ENCODE peak calls at places on chromosomes 13 and 19, in nine cellular contexts. L is lower leg skin; J is choroid plexus epithelial cell; E is NCI-H2107; P is cardiac muscle cell; Q is stimulated activated CD4-positive, alpha-beta T cell treated with anti-CD3 and anti-CD28 coated beads, Interleukin-4, amount 100 ng/mL, for 48 hours; F is EH; D is non-pigmented ciliary epithelial cell; R is GM23338. T is an unnamed sample.

GRCh38 chr13:27482996-27483395 is 32.6 kb upstream of the MTIF3 start:
- DNase-seq in L (peak; percentile 26), J (no peak), E (no peak), P (no peak), Q (no peak), F (no peak), D (no peak), R (no peak), T (no peak)

GRCh38 chr13:113401452-113402415 is 37.8 kb upstream of the GRTP1 start:
- DNase-seq in L (peak; percentile 81), J (no peak), E (no peak), P (no peak), Q (no peak), F (no peak), D (no peak), R (no peak), T (no peak)

GRCh38 chr13:96238861-96239260 is 149.0 kb downstream of the HS6ST3 start:
- DNase-seq in L (no peak), J (no peak), E (no peak), P (no peak), Q (no peak), F (no peak), D (no peak), R (no peak), T (no peak)

GRCh38 chr19:44111910-44112463 is 1.2 kb upstream of the ZNF225 start:
- DNase-seq in L (no peak), J (peak; percentile 96), E (no peak), P (peak; percentile 93), Q (no peak), F (peak; percentile 84), D (peak; percentile 76), R (peak; percentile 96), T (no peak)

GRCh38 chr13:30045916-30046704 is 195.7 kb upstream of the UBL3 start:
- DNase-seq in L (no peak), J (peak; percentile 37), E (no peak), P (peak; percentile 27), Q (no peak), F (peak; percentile 91), D (peak; percentile 88), R (no peak), T (no peak)

GRCh38 chr19:55179570-55180484 is at the start of gene SYT5:
- DNase-seq in L (no peak), J (peak; percentile 31), E (no peak), P (peak; percentile 42), Q (peak; percentile 62), F (peak; percentile 46), D (no peak), R (peak; percentile 74), T (peak; percentile 36)

GRCh38 chr13:108342369-108343289 is 73.1 kb downstream of the TNFSF13B start:
- DNase-seq in L (no peak), J (peak; percentile 78), E (no peak), P (peak; percentile 42), Q (no peak), F (peak; percentile 24), D (no peak), R (peak; percentile 65), T (no peak)

GRCh38 chr13:39909634-39910033 is 254.2 kb downstream of the COG6 start:
- DNase-seq in L (no peak), J (no peak), E (no peak), P (no peak), Q (no peak), F (no peak), D (no peak), R (no peak), T (no peak)

GRCh38 chr19:12788682-12789097 is 2.6 kb upstream of the JUNB start:
- DNase-seq in L (peak; percentile 94), J (peak; percentile 79), E (no peak), P (peak; percentile 78), Q (no peak), F (peak; percentile 74), D (no peak), R (peak; percentile 72), T (no peak)

GRCh38 chr13:19148561-19148960 is 33.1 kb downstream of the TUBA3C start:
- DNase-seq in L (no peak), J (no peak), E (no peak), P (no peak), Q (no peak), F (no peak), D (no peak), R (no peak), T (no peak)

GRCh38 chr19:1811472-1811894 is 593 bp downstream of the ATP8B3 start:
- DNase-seq in L (peak; percentile 93), J (peak; percentile 11), E (no peak), P (peak; percentile 29), Q (peak; percentile 41), F (peak; percentile 72), D (no peak), R (no peak), T (peak; percentile 31)

GRCh38 chr19:48807590-48808308 is 3.1 kb downstream of the BCAT2 start:
- DNase-seq in L (no peak), J (no peak), E (no peak), P (no peak), Q (no peak), F (no peak), D (no peak), R (peak; percentile 75), T (no peak)

GRCh38 chr19:6219592-6220290 is 60.0 kb downstream of the MLLT1 start:
- DNase-seq in L (peak; percentile 86), J (no peak), E (no peak), P (peak; percentile 42), Q (no peak), F (no peak), D (no peak), R (no peak), T (no peak)

GRCh38 chr19:45772130-45772880 is 3.3 kb upstream of the SIX5 start:
- DNase-seq in L (no peak), J (no peak), E (no peak), P (no peak), Q (no peak), F (no peak), D (no peak), R (no peak), T (no peak)

GRCh38 chr13:27921421-27921960 is 1.7 kb downstream of the PDX1 start:
- DNase-seq in L (no peak), J (no peak), E (no peak), P (no peak), Q (no peak), F (no peak), D (no peak), R (peak; percentile 54), T (no peak)

GRCh38 chr19:42086188-42086736 is 10.3 kb downstream of the ZNF574 start:
- DNase-seq in L (no peak), J (no peak), E (no peak), P (no peak), Q (no peak), F (no peak), D (no peak), R (no peak), T (no peak)

GRCh38 chr13:100138859-100139491 is 50.1 kb downstream of the PCCA start:
- DNase-seq in L (no peak), J (peak; percentile 44), E (no peak), P (no peak), Q (no peak), F (peak; percentile 28), D (no peak), R (no peak), T (no peak)

GRCh38 chr13:99658266-99658991 is 157.2 kb downstream of the TM9SF2 start:
- DNase-seq in L (peak; percentile 92), J (peak; percentile 86), E (peak; percentile 48), P (peak; percentile 69), Q (peak; percentile 12), F (peak; percentile 55), D (no peak), R (peak; percentile 80), T (peak; percentile 30)

GRCh38 chr19:55196803-55197202 is 12.5 kb downstream of the PTPRH start:
- DNase-seq in L (no peak), J (no peak), E (no peak), P (no peak), Q (no peak), F (peak; percentile 28), D (no peak), R (peak; percentile 67), T (no peak)

GRCh38 chr13:25678398-25678797 is 306.6 kb downstream of the ATP8A2 start:
- DNase-seq in L (no peak), J (no peak), E (peak; percentile 14), P (no peak), Q (no peak), F (no peak), D (no peak), R (no peak), T (no peak)

GRCh38 chr19:38742296-38742695 is 2.0 kb downstream of the CAPN12 start:
- DNase-seq in L (no peak), J (no peak), E (no peak), P (no peak), Q (no peak), F (peak; percentile 1), D (no peak), R (no peak), T (no peak)